ENCODE peak calls at places on chromosomes 7 and 10, in six cellular contexts. One of them, this sample, is unnamed.
A peak's percentile ranks its signal among the peaks of the same experiment; 100 is the strongest.

GRCh38 chr10:27605337-27605736 is 101.2 kb downstream of the RAB18 start:
- DNase-seq in KG1: no peak
- DNase-seq in esophagus muscularis mucosa: no peak
- DNase-seq in H7: no peak
- DNase-seq in activated CD4-positive, alpha-beta T cell treated with anti-CD3 and anti-CD28 coated beads for 36 hours: no peak
- DNase-seq in B cell: no peak
- DNase-seq in this sample: no peak

GRCh38 chr10:110733256-110733952 is 89.3 kb downstream of the RBM20 start:
- DNase-seq in KG1: no peak
- DNase-seq in esophagus muscularis mucosa: no peak
- DNase-seq in H7: no peak
- DNase-seq in activated CD4-positive, alpha-beta T cell treated with anti-CD3 and anti-CD28 coated beads for 36 hours: peak; percentile 24
- DNase-seq in B cell: no peak
- DNase-seq in this sample: no peak

GRCh38 chr7:142882338-142882678 is 3.2 kb downstream of the TRPV6 start:
- DNase-seq in KG1: no peak
- DNase-seq in esophagus muscularis mucosa: no peak
- DNase-seq in H7: no peak
- DNase-seq in activated CD4-positive, alpha-beta T cell treated with anti-CD3 and anti-CD28 coated beads for 36 hours: no peak
- DNase-seq in B cell: no peak
- DNase-seq in this sample: no peak

GRCh38 chr7:96548664-96549063 is 161.0 kb downstream of the SEM1 start:
- DNase-seq in KG1: no peak
- DNase-seq in esophagus muscularis mucosa: no peak
- DNase-seq in H7: no peak
- DNase-seq in activated CD4-positive, alpha-beta T cell treated with anti-CD3 and anti-CD28 coated beads for 36 hours: no peak
- DNase-seq in B cell: no peak
- DNase-seq in this sample: no peak

GRCh38 chr7:83836028-83836427 is 187.1 kb upstream of the SEMA3E start:
- DNase-seq in KG1: no peak
- DNase-seq in esophagus muscularis mucosa: no peak
- DNase-seq in H7: no peak
- DNase-seq in activated CD4-positive, alpha-beta T cell treated with anti-CD3 and anti-CD28 coated beads for 36 hours: no peak
- DNase-seq in B cell: no peak
- DNase-seq in this sample: no peak

GRCh38 chr7:152333134-152333533 is 102.7 kb downstream of the KMT2C start:
- DNase-seq in KG1: no peak
- DNase-seq in esophagus muscularis mucosa: no peak
- DNase-seq in H7: no peak
- DNase-seq in activated CD4-positive, alpha-beta T cell treated with anti-CD3 and anti-CD28 coated beads for 36 hours: no peak
- DNase-seq in B cell: no peak
- DNase-seq in this sample: no peak

GRCh38 chr10:16967866-16968721 is 150.9 kb upstream of the RSU1 start:
- DNase-seq in KG1: no peak
- DNase-seq in esophagus muscularis mucosa: no peak
- DNase-seq in H7: peak; percentile 46
- DNase-seq in activated CD4-positive, alpha-beta T cell treated with anti-CD3 and anti-CD28 coated beads for 36 hours: no peak
- DNase-seq in B cell: no peak
- DNase-seq in this sample: peak; percentile 76

GRCh38 chr7:47741984-47742383 is 160.1 kb upstream of the TNS3 start:
- DNase-seq in KG1: no peak
- DNase-seq in esophagus muscularis mucosa: no peak
- DNase-seq in H7: no peak
- DNase-seq in activated CD4-positive, alpha-beta T cell treated with anti-CD3 and anti-CD28 coated beads for 36 hours: no peak
- DNase-seq in B cell: no peak
- DNase-seq in this sample: no peak

GRCh38 chr7:98133621-98134266 is 27.1 kb downstream of the LMTK2 start:
- DNase-seq in KG1: no peak
- DNase-seq in esophagus muscularis mucosa: no peak
- DNase-seq in H7: no peak
- DNase-seq in activated CD4-positive, alpha-beta T cell treated with anti-CD3 and anti-CD28 coated beads for 36 hours: no peak
- DNase-seq in B cell: no peak
- DNase-seq in this sample: peak; percentile 44

GRCh38 chr10:110226555-110226925 is 19.1 kb downstream of the MXI1 start:
- DNase-seq in KG1: peak; percentile 40
- DNase-seq in esophagus muscularis mucosa: peak; percentile 99
- DNase-seq in H7: peak; percentile 97
- DNase-seq in activated CD4-positive, alpha-beta T cell treated with anti-CD3 and anti-CD28 coated beads for 36 hours: peak; percentile 95
- DNase-seq in B cell: peak; percentile 91
- DNase-seq in this sample: peak; percentile 97

GRCh38 chr10:11687357-11687771 is 54.8 kb upstream of the ECHDC3 start:
- DNase-seq in KG1: no peak
- DNase-seq in esophagus muscularis mucosa: no peak
- DNase-seq in H7: no peak
- DNase-seq in activated CD4-positive, alpha-beta T cell treated with anti-CD3 and anti-CD28 coated beads for 36 hours: no peak
- DNase-seq in B cell: no peak
- DNase-seq in this sample: no peak

GRCh38 chr10:58477122-58477521 is 35.5 kb upstream of the BICC1 start:
- DNase-seq in KG1: no peak
- DNase-seq in esophagus muscularis mucosa: no peak
- DNase-seq in H7: peak; percentile 13
- DNase-seq in activated CD4-positive, alpha-beta T cell treated with anti-CD3 and anti-CD28 coated beads for 36 hours: no peak
- DNase-seq in B cell: no peak
- DNase-seq in this sample: peak; percentile 44

GRCh38 chr10:5596611-5597341 is 69.6 kb downstream of the ASB13 start:
- DNase-seq in KG1: no peak
- DNase-seq in esophagus muscularis mucosa: no peak
- DNase-seq in H7: no peak
- DNase-seq in activated CD4-positive, alpha-beta T cell treated with anti-CD3 and anti-CD28 coated beads for 36 hours: no peak
- DNase-seq in B cell: no peak
- DNase-seq in this sample: peak; percentile 82

GRCh38 chr7:117802660-117803059 is 70.6 kb downstream of the CTTNBP2 start:
- DNase-seq in KG1: no peak
- DNase-seq in esophagus muscularis mucosa: no peak
- DNase-seq in H7: no peak
- DNase-seq in activated CD4-positive, alpha-beta T cell treated with anti-CD3 and anti-CD28 coated beads for 36 hours: no peak
- DNase-seq in B cell: no peak
- DNase-seq in this sample: no peak

GRCh38 chr10:89699581-89700064 is 1.8 kb upstream of the KIF20B start:
- DNase-seq in KG1: no peak
- DNase-seq in esophagus muscularis mucosa: no peak
- DNase-seq in H7: no peak
- DNase-seq in activated CD4-positive, alpha-beta T cell treated with anti-CD3 and anti-CD28 coated beads for 36 hours: no peak
- DNase-seq in B cell: no peak
- DNase-seq in this sample: no peak

GRCh38 chr7:101232141-101232821 is 5.3 kb downstream of the CLDN15 start:
- DNase-seq in KG1: no peak
- DNase-seq in esophagus muscularis mucosa: no peak
- DNase-seq in H7: peak; percentile 95
- DNase-seq in activated CD4-positive, alpha-beta T cell treated with anti-CD3 and anti-CD28 coated beads for 36 hours: no peak
- DNase-seq in B cell: no peak
- DNase-seq in this sample: peak; percentile 83

GRCh38 chr7:127809285-127809702 is 157.3 kb downstream of the SND1 start:
- DNase-seq in KG1: no peak
- DNase-seq in esophagus muscularis mucosa: no peak
- DNase-seq in H7: no peak
- DNase-seq in activated CD4-positive, alpha-beta T cell treated with anti-CD3 and anti-CD28 coated beads for 36 hours: peak; percentile 19
- DNase-seq in B cell: no peak
- DNase-seq in this sample: peak; percentile 79

GRCh38 chr7:74181821-74182220 is 7.7 kb downstream of the EIF4H start:
- DNase-seq in KG1: no peak
- DNase-seq in esophagus muscularis mucosa: no peak
- DNase-seq in H7: no peak
- DNase-seq in activated CD4-positive, alpha-beta T cell treated with anti-CD3 and anti-CD28 coated beads for 36 hours: no peak
- DNase-seq in B cell: no peak
- DNase-seq in this sample: no peak

GRCh38 chr10:21508987-21509334 is 16.5 kb downstream of the SKIDA1 start:
- DNase-seq in KG1: no peak
- DNase-seq in esophagus muscularis mucosa: no peak
- DNase-seq in H7: no peak
- DNase-seq in activated CD4-positive, alpha-beta T cell treated with anti-CD3 and anti-CD28 coated beads for 36 hours: no peak
- DNase-seq in B cell: no peak
- DNase-seq in this sample: no peak

GRCh38 chr7:151233111-151233701 is 923 bp downstream of the CHPF2 start:
- DNase-seq in KG1: peak; percentile 45
- DNase-seq in esophagus muscularis mucosa: no peak
- DNase-seq in H7: peak; percentile 79
- DNase-seq in activated CD4-positive, alpha-beta T cell treated with anti-CD3 and anti-CD28 coated beads for 36 hours: peak; percentile 89
- DNase-seq in B cell: no peak
- DNase-seq in this sample: peak; percentile 99

This sample was measured in osteoblast.